ENCODE peak calls at places on chromosomes 7 and 10, in four cellular contexts. X is upper lobe of right lung, Z is breast epithelium, A is endothelial cell of umbilical vein. M is an unnamed sample. For H3K4me1, the result is how much of the 10 kb centered on the place peaks cover.

GRCh38 chr7:131219277-131220041 is 108.2 kb upstream of the MKLN1 start:
- DNase-seq in Z (no peak), X (no peak), A (no peak), M (peak)

GRCh38 chr7:140990193-140990962 is 24.4 kb downstream of the MRPS33 start:
- DNase-seq in X (no peak), Z (no peak), A (no peak), M (no peak)

GRCh38 chr10:76550806-76551205 is 1086.8 kb downstream of the KCNMA1 start:
- DNase-seq in X (no peak), A (no peak), Z (no peak), M (no peak)

GRCh38 chr7:125423444-125424155 is 494.0 kb upstream of the POT1 start:
- DNase-seq in X (no peak), A (peak), Z (no peak), M (no peak)

GRCh38 chr7:28483868-28484267 is 71.5 kb downstream of the CREB5 start:
- DNase-seq in Z (no peak), A (no peak), X (no peak), M (no peak)

GRCh38 chr7:151518781-151519044 is 982 bp downstream of the RHEB start:
- DNase-seq in Z (no peak), X (no peak), A (peak), M (no peak)

GRCh38 chr10:36109399-36110023 is 467.4 kb upstream of the FZD8 start:
- DNase-seq in Z (no peak), X (no peak), A (no peak), M (no peak)

GRCh38 chr7:6436385-6436685 is 11.4 kb downstream of the DAGLB start:
- DNase-seq in Z (no peak), X (no peak), A (no peak), M (no peak)

GRCh38 chr7:118232837-118233236 is 8.3 kb downstream of the ANKRD7 start:
- DNase-seq in Z (no peak), X (no peak), A (no peak), M (no peak)

GRCh38 chr7:2796358-2797352 is 47.5 kb downstream of the GNA12 start:
- DNase-seq in X (no peak), A (peak), Z (no peak), M (peak)

GRCh38 chr10:61792921-61793320 is 108.6 kb upstream of the ARID5B start:
- DNase-seq in Z (no peak), X (no peak), A (peak), M (no peak)

GRCh38 chr10:110502072-110502845 is 4.6 kb downstream of the DUSP5 start:
- DNase-seq in A (no peak), X (no peak), Z (no peak), M (no peak)

GRCh38 chr7:77269360-77270075 is 69.9 kb upstream of the FGL2 start:
- DNase-seq in A (no peak), X (no peak), Z (no peak), M (peak)

GRCh38 chr7:51307811-51308737 is 8.5 kb downstream of the COBL start:
- DNase-seq in X (no peak), A (no peak), Z (no peak), M (no peak)

GRCh38 chr10:51342381-51342780 is 268.1 kb downstream of the PRKG1 start:
- DNase-seq in X (no peak), A (no peak), Z (no peak), M (no peak)

GRCh38 chr7:90625562-90625961 is 29.4 kb downstream of the CDK14 start:
- DNase-seq in X (no peak), Z (no peak), A (peak), M (no peak)

GRCh38 chr7:47435889-47436312 is 146.0 kb downstream of the TNS3 start:
- DNase-seq in X (no peak), Z (peak), A (peak), M (peak)

GRCh38 chr7:66013938-66014337 is 31.9 kb upstream of the GUSB start:
- DNase-seq in A (peak), Z (peak), X (peak), M (peak)

GRCh38 chr7:69638674-69639073 is 40.4 kb downstream of the AUTS2 start:
- DNase-seq in X (no peak), A (no peak), Z (no peak), M (no peak)

GRCh38 chr7:93902777-93903423 is 3.5 kb upstream of the GNGT1 start:
- DNase-seq in Z (no peak), X (no peak), A (peak), M (no peak)

GRCh38 chr7:93910076-93910994 is 4.0 kb downstream of the GNGT1 start:
- DNase-seq in X (no peak), A (peak), Z (no peak), M (peak)

DNA sequence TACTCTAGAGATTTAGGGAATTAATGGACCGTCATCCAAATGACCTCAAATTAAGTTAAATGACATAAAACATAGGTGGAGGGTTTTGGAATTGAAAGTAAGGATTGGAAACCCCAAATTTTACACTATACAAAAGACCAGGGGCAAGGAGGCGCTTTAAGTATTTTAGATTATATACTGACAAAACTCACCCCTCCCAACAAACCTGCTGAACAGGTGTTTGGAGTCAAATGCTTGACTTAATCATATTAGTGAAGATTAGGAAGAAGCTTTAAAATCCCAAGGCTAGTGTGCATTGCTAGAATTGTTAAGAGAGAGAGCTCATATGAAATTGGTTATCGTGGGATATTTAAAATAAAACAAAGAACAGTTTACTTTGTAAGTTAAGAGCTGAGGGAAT is at the start of gene GNGT1:
- DNase-seq in Z (no peak), X (no peak), A (no peak), M (no peak)
- H3K4me3 ChIP-seq in Z (no peak), X (no peak), A (no peak), M (no peak)

GRCh38 chr10:71840177-71840711 is 10.8 kb downstream of the PSAP start:
- DNase-seq in Z (no peak), A (peak), X (no peak), M (peak)

GRCh38 chr10:71840936-71841335 is 10.1 kb downstream of the PSAP start:
- DNase-seq in Z (no peak), A (no peak), X (no peak), M (no peak)

GRCh38 chr10:71836594-71836970 is 14.5 kb downstream of the PSAP start:
- DNase-seq in X (no peak), Z (no peak), A (peak), M (peak)

GRCh38 chr10:71837085-71837827 is 13.8 kb downstream of the PSAP start:
- DNase-seq in X (no peak), A (no peak), Z (no peak), M (no peak)

GRCh38 chr10:71838264-71839211 is 12.5 kb downstream of the PSAP start:
- DNase-seq in Z (no peak), X (no peak), A (no peak), M (no peak)
- H3K27ac ChIP-seq in Z (peak), X (no peak), A (no peak), M (peak)

GRCh38 chr10:125157473-125157865 is 2.9 kb downstream of the CTBP2 start:
- DNase-seq in A (peak), X (no peak), Z (peak), M (peak)

GRCh38 chr10:125155101-125155500 is 5.3 kb downstream of the CTBP2 start:
- DNase-seq in X (no peak), A (peak), Z (peak), M (no peak)

GRCh38 chr10:125156196-125156595 is 4.2 kb downstream of the CTBP2 start:
- DNase-seq in X (no peak), Z (peak), A (no peak), M (peak)

GRCh38 chr10:125155669-125156068 is 4.7 kb downstream of the CTBP2 start:
- DNase-seq in X (no peak), Z (no peak), A (no peak), M (no peak)

DNA sequence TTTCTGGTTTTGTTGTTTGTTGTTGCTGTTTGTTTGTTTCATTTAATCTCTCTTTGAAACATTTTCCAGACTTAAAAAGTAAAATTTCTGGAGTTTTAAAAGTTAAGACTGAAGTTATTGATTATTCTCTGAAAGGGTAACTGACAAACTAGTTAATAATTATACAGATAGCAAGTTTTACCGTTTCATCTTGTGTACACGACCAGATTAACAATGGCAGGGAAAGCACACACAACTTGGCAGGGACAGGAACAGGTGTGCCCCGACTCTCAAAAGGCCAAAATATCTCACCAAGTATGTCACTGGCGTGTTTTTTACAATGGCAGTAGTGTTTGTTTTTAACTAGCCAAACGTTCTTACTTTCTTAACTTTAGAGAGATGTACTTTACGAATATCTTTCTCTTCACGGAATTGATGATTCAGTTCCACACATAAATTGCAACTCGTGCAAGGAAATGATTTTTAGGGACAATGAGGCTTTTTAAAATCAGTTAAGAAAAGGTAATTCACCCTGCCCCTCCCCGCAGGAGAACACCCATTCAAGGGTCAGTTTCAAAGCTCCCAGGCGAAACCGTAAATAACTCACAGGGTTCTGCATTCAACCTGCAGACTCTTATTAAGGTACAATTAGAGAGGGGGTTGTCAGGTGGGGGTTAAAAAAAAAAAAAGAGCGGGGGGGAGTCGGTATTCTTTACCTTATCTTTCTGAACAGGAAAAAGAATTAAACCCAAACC is 3.5 kb downstream of the CTBP2 start:
- DNase-seq in Z (peak), X (no peak), A (peak), M (peak)
- H3K4me1 ChIP-seq in Z (under half), X (half or more), A (half or more), M (under half)

GRCh38 chr10:20627085-20627484 is 270.0 kb downstream of the NEBL start:
- DNase-seq in X (no peak), Z (no peak), A (no peak), M (no peak)

GRCh38 chr10:20624642-20625041 is 272.5 kb downstream of the NEBL start:
- DNase-seq in A (no peak), X (no peak), Z (no peak), M (peak)

GRCh38 chr10:20625868-20626267 is 271.2 kb downstream of the NEBL start:
- DNase-seq in Z (no peak), A (no peak), X (no peak), M (no peak)

GRCh38 chr10:20622522-20623270 is 274.4 kb downstream of the NEBL start:
- DNase-seq in X (no peak), A (no peak), Z (no peak), M (no peak)

GRCh38 chr10:20623561-20623960 is 273.6 kb downstream of the NEBL start:
- DNase-seq in X (no peak), A (no peak), Z (no peak), M (no peak)
- H3K4me3 ChIP-seq in X (no peak), A (no peak), Z (no peak), M (no peak)

GRCh38 chr10:95728535-95728934 is 27.4 kb upstream of the ENTPD1 start:
- DNase-seq in Z (no peak), X (no peak), A (peak), M (no peak)
- H3K27ac ChIP-seq in Z (no peak), X (no peak), A (no peak), M (no peak)

DNA sequence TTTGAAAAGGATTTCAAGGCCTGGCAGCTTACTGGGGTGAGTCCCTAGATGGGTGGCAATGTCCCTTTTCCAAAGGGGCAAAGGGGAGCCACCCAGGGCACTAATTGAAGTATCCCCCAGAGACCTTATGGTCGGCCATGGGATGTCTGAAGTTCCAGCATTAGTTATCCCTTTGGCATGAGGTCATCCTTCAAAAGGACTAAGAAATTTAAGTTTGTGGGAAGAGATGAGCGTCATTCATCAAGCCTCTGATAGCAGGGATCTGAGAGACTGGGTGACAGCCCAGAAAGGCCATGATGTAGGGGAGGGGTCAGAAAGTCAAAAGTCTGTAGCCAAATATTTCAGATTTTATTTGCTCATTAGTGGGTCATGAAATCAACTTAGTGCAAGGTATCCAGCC is 195.3 kb downstream of the ZNF438 start:
- DNase-seq in X (no peak), A (no peak), Z (no peak), M (no peak)
- H3K4me1 ChIP-seq in X (under half), A (under half), Z (under half), M (under half)

DNA sequence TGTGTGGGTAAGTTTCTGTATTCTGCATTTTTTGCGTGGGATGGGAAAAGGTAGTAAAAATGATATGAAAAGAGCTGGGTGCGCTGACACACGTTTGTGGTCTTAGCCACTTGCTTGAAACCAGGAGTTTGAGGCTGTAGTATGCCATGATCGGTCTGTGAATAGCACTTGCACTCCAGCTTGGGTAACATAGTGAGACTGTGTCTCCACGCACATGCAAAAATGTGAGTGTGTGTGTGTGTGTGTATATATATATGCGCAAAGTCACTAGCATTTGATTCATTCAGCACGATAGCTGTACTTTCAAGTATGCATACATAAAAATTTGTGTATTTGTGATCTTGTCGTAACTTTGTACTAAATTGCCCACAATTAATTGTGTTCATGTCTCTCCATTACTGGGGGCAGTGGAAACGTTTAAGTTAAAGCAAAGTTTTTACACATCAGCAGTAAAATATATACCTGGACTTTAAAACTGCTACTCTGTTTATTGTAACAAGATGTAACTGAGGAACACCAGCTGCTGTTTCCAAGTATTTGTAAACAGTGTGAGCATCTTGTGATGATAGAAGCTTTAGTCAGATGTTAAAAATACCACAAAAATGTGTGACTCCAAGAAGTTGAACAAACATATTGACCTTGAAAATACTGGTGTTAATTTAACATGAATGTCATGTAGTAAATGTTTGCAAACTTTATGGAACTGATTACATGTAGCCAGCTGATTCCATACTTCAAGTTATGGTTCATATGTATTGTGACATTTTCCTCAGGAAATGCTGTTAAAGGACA is 1.6 kb downstream of the ZRANB1 start:
- DNase-seq in Z (no peak), X (no peak), A (no peak), M (no peak)
- H3K4me3 ChIP-seq in Z (peak), X (no peak), A (no peak), M (no peak)

GRCh38 chr7:85213500-85213899 is 26.6 kb upstream of the SEMA3D start:
- DNase-seq in X (no peak), A (no peak), Z (no peak), M (no peak)
- H3K27ac ChIP-seq in X (no peak), A (no peak), Z (no peak), M (no peak)

GRCh38 chr7:30468041-30468440 is 10.5 kb downstream of the NOD1 start:
- DNase-seq in A (no peak), X (no peak), Z (no peak), M (no peak)
- H3K4me1 ChIP-seq in A (under half), X (half or more), Z (under half), M (half or more)

GRCh38 chr7:114875171-114875570 is 46.7 kb upstream of the MDFIC start:
- DNase-seq in X (no peak), Z (no peak), A (peak), M (no peak)
- H3K4me3 ChIP-seq in X (no peak), Z (no peak), A (no peak), M (no peak)

M was measured in tibial artery.